ENCODE peak calls at places on chromosomes 7 and 10, in six cellular contexts. P, N, S, W, O and B are unnamed samples.

GRCh38 chr7:126790763-126791162 is 462.0 kb downstream of the GRM8 start:
- DNase-seq in S (no peak), O (no peak), N (no peak), W (no peak), P (no peak), B (no peak)

GRCh38 chr7:75740846-75741497 is 2.2 kb upstream of the HIP1 start:
- DNase-seq in W (no peak), P (no peak), N (peak), S (peak), O (no peak), B (peak)

GRCh38 chr7:91128574-91129348 is 135.5 kb upstream of the FZD1 start:
- DNase-seq in P (no peak), W (no peak), O (no peak), N (no peak), S (no peak), B (no peak)

GRCh38 chr10:14736043-14736442 is 38.7 kb downstream of the FAM107B start:
- DNase-seq in O (no peak), S (no peak), N (no peak), P (no peak), W (no peak), B (no peak)

GRCh38 chr10:55400075-55400474 is 599.0 kb upstream of the PCDH15 start:
- DNase-seq in W (no peak), N (no peak), O (no peak), P (no peak), S (no peak), B (no peak)

GRCh38 chr10:27794157-27794556 is 48.5 kb upstream of the MKX start:
- DNase-seq in S (no peak), W (no peak), O (no peak), P (no peak), N (no peak), B (peak)

GRCh38 chr10:112663181-112663879 is 216.3 kb downstream of the VTI1A start:
- DNase-seq in P (peak), N (no peak), W (no peak), O (no peak), S (no peak), B (no peak)

GRCh38 chr7:28867181-28867580 is 90.9 kb downstream of the TRIL start:
- DNase-seq in W (no peak), P (no peak), S (no peak), O (no peak), N (no peak), B (no peak)

GRCh38 chr7:98870071-98870651 is 347 bp upstream of the TMEM130 start:
- DNase-seq in N (no peak), S (peak), W (peak), P (no peak), O (peak), B (peak)

GRCh38 chr7:18762189-18762588 is 266.6 kb downstream of the HDAC9 start:
- DNase-seq in P (no peak), W (no peak), O (no peak), S (no peak), N (no peak), B (no peak)

GRCh38 chr7:106313456-106313891 is 28.7 kb upstream of the NAMPT start:
- DNase-seq in O (no peak), S (no peak), P (no peak), W (no peak), N (no peak), B (no peak)

GRCh38 chr10:124336186-124336585 is 82.5 kb downstream of the OAT start:
- DNase-seq in W (no peak), P (no peak), S (no peak), O (no peak), N (no peak), B (no peak)

GRCh38 chr7:159177270-159178036 is 32.8 kb upstream of the VIPR2 start:
- DNase-seq in N (no peak), S (no peak), O (no peak), W (no peak), P (no peak), B (no peak)

GRCh38 chr10:58064714-58065528 is 202.8 kb downstream of the IPMK start:
- DNase-seq in P (peak), S (peak), N (no peak), W (no peak), O (no peak), B (peak)

GRCh38 chr10:10872035-10872673 is 145.5 kb upstream of the CELF2 start:
- DNase-seq in S (no peak), P (no peak), W (no peak), N (no peak), O (no peak), B (no peak)

GRCh38 chr10:128456271-128456670 is 330.0 kb upstream of the MKI67 start:
- DNase-seq in S (no peak), N (no peak), P (no peak), O (no peak), W (no peak), B (no peak)

GRCh38 chr7:13920053-13920697 is 69.3 kb downstream of the ETV1 start:
- DNase-seq in S (peak), O (no peak), P (peak), W (no peak), N (no peak), B (no peak)

GRCh38 chr10:3781458-3782098 is 3.4 kb downstream of the KLF6 start:
- DNase-seq in O (no peak), N (no peak), S (no peak), W (no peak), P (no peak), B (no peak)
- TF ChIP-seq POLR2A in O (no peak), N (no peak), S (no peak), W (no peak), P (no peak), B (peak)

GRCh38 chr10:75431180-75432111 is at the start of gene LRMDA:
- DNase-seq in W (peak), O (no peak), P (no peak), N (no peak), S (peak), B (peak)
- TF ChIP-seq POLR2A in W (no peak), O (no peak), P (no peak), N (no peak), S (peak), B (no peak)

GRCh38 chr10:69416695-69417094 is at the start of gene TACR2:
- DNase-seq in O (no peak), W (no peak), S (no peak), P (no peak), N (no peak), B (no peak)
- TF ChIP-seq POLR2A in O (no peak), W (no peak), S (no peak), P (no peak), N (no peak), B (no peak)

DNA sequence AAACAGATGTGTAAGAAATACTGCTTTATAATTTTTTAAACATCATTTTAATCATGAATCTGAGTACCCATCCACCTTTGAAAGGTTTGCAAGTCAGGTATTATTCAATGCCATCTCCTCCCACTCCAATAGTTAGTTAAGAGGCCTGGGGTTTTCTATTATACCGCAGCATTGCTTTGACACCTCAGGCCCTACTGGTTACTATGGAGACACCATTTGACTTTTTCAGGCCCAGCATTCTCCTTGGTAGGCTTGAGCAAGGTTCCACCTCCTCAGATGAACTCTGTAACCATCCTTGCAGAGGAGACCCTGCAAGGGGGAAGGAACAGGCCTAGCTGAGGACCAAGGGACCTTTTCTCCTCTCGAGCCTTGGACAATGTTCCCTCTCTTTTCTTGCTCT is 326.9 kb upstream of the NPSR1 start:
- DNase-seq in O (no peak), W (no peak), N (no peak), P (no peak), S (no peak), B (no peak)
- TF ChIP-seq POLR2A in O (no peak), W (no peak), N (no peak), P (no peak), S (no peak), B (no peak)

GRCh38 chr10:71938211-71938610 is 26.0 kb upstream of the CHST3 start:
- DNase-seq in O (no peak), P (no peak), N (no peak), W (no peak), S (no peak), B (no peak)
- TF ChIP-seq POLR2A in O (no peak), P (no peak), N (no peak), W (no peak), S (no peak), B (no peak)

DNA sequence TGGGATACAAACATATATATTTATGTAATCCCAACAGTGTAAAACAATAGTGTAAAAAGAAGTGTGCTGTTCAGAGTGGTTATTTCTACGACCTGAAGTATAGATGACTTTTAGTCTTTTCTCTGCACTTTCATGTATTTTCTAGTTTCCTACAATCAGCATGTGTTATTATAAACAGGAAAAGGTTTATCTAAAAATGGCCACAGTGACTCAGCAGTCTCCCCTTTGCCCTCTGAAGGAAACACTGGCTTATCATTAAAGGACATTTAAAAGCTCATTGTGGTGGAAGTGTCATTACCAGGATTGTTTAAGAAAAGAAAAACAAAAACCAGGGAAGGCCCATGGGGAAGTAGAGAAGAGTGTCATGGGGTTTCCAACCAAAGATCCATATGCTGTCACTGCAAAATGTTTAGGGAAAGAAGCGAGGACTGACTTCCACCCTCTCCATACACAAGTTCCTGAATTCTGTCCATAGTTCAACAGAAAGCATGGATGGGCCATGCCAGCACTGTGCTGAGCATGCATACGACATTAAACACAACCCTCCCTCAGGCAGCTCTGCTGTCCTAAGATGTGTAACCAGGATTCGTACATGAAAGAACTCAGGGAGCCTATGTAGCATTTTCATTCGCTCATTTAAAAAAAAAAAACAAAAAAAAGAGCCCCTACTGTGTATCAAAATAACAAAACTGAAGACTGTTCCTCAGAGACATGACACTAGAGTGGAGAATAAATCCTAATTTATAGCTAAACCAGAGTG is 10.2 kb downstream of the CYREN start:
- DNase-seq in W (no peak), N (no peak), S (no peak), O (no peak), P (no peak), B (peak)
- TF ChIP-seq POLR2A in W (no peak), N (no peak), S (no peak), O (no peak), P (no peak), B (peak)

GRCh38 chr10:88386878-88387773 is 196.0 kb downstream of the RNLS start:
- DNase-seq in P (peak), W (no peak), O (no peak), S (peak), N (no peak), B (peak)
- TF ChIP-seq POLR2A in P (no peak), W (no peak), O (no peak), S (peak), N (no peak), B (no peak)

DNA sequence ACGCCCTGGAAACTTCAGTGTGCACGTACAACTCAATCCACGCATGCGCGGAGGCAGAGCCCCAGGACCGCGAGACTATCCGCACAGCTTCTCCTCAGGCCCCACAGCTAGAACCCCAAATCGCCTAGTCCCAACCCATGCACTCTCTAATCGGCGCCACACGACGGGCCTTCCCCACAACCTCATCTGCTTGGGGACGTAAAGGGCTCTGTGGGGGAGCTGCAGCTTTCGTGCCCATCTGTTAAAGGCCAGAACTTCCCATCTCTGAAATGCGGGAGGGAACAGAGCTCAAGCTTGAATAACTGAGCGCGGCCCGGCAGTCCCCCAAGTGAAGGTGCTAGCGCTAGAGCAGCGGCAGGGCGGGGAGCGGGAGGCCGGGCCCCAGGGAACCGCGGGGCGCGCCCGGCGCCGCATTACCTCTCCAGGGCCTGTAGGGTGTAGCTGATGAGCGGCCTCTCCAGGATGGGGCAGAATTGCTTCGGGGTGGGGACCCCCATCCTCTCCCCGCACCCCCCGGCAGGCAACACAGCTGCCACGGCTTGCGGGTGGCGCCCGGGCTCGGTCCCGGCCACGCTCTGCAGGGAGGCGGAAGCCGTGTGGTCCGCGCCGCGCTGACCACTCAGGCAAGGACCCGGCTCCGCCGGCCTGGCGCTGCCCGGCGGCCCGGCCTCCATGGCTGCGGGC is 547 bp downstream of the CRPPA start:
- DNase-seq in W (peak), N (peak), P (peak), O (peak), S (peak), B (peak)
- TF ChIP-seq POLR2A in W (peak), N (peak), P (peak), O (no peak), S (peak), B (peak)

DNA sequence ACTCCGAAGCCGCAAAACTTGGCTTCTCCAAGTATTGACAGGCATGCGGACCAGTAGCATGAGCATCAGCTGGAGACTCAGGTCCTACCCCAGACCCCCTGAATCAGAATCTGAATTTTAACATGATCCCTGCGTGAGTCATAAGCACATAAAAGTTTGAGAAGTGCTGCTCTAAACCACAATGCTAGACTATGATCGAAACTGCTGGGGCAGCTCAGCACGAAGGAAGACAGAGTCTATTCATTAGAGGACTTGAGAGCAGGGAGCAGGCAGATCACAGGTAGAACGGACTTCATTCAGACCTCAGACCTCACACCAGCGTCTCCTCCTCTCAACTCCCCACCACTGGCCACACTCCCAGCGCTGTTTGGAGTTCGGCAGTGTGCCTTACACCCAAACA is 16.9 kb downstream of the CAMK2G start:
- DNase-seq in W (no peak), S (no peak), P (no peak), N (no peak), O (no peak), B (no peak)
- TF ChIP-seq POLR2A in W (no peak), S (no peak), P (no peak), N (no peak), O (no peak), B (no peak)